ENCODE peak calls at places on chromosomes 5 and 9, in five cellular contexts. One of them, this sample, is unnamed.

GRCh38 chr5:173963867-173964429 is 25.0 kb upstream of the C5orf47 start:
- DNase-seq in uterus: no peak
- DNase-seq in GM13976: no peak
- DNase-seq in neural crest cell: peak; percentile 32
- DNase-seq in tibial nerve: no peak
- DNase-seq in this sample: no peak

GRCh38 chr9:75333624-75334023 is 245.3 kb downstream of the OSTF1 start:
- DNase-seq in uterus: no peak
- DNase-seq in tibial nerve: no peak
- DNase-seq in GM13976: no peak
- DNase-seq in neural crest cell: no peak
- DNase-seq in this sample: no peak

GRCh38 chr5:120624021-120624563 is 160.0 kb downstream of the PRR16 start:
- DNase-seq in tibial nerve: no peak
- DNase-seq in GM13976: no peak
- DNase-seq in uterus: no peak
- DNase-seq in neural crest cell: no peak
- DNase-seq in this sample: no peak

GRCh38 chr5:11069041-11069440 is 308.0 kb upstream of the DAP start:
- DNase-seq in neural crest cell: no peak
- DNase-seq in tibial nerve: no peak
- DNase-seq in GM13976: no peak
- DNase-seq in uterus: no peak
- DNase-seq in this sample: no peak

GRCh38 chr5:39395521-39395920 is 29.3 kb downstream of the DAB2 start:
- DNase-seq in neural crest cell: no peak
- DNase-seq in tibial nerve: no peak
- DNase-seq in uterus: no peak
- DNase-seq in GM13976: no peak
- DNase-seq in this sample: no peak

GRCh38 chr5:136590581-136590980 is 225.2 kb upstream of the TRPC7 start:
- DNase-seq in tibial nerve: no peak
- DNase-seq in neural crest cell: no peak
- DNase-seq in uterus: no peak
- DNase-seq in GM13976: no peak
- DNase-seq in this sample: no peak

GRCh38 chr5:1187950-1188334 is 13.5 kb upstream of the SLC6A19 start:
- DNase-seq in GM13976: no peak
- DNase-seq in uterus: no peak
- DNase-seq in tibial nerve: no peak
- DNase-seq in neural crest cell: no peak
- DNase-seq in this sample: no peak

GRCh38 chr5:5585751-5586341 is 163.4 kb downstream of the ICE1 start:
- DNase-seq in uterus: no peak
- DNase-seq in neural crest cell: no peak
- DNase-seq in tibial nerve: no peak
- DNase-seq in GM13976: no peak
- DNase-seq in this sample: no peak

GRCh38 chr5:91103353-91104061 is 279.6 kb downstream of the ARRDC3 start:
- DNase-seq in GM13976: no peak
- DNase-seq in tibial nerve: no peak
- DNase-seq in neural crest cell: no peak
- DNase-seq in uterus: no peak
- DNase-seq in this sample: no peak

GRCh38 chr5:175809531-175810121 is 61.8 kb upstream of the CPLX2 start:
- DNase-seq in tibial nerve: no peak
- DNase-seq in neural crest cell: no peak
- DNase-seq in uterus: no peak
- DNase-seq in GM13976: no peak
- DNase-seq in this sample: no peak

GRCh38 chr9:12882430-12882829 is 107.6 kb downstream of the LURAP1L start:
- DNase-seq in uterus: no peak
- DNase-seq in tibial nerve: no peak
- DNase-seq in neural crest cell: no peak
- DNase-seq in GM13976: no peak
- DNase-seq in this sample: no peak

GRCh38 chr5:97297063-97297715 is 114.1 kb upstream of the RIOK2 start:
- DNase-seq in neural crest cell: peak; percentile 23
- DNase-seq in tibial nerve: no peak
- DNase-seq in GM13976: peak; percentile 48
- DNase-seq in uterus: no peak
- DNase-seq in this sample: peak; percentile 27

GRCh38 chr5:103487253-103487652 is 75.3 kb downstream of the NUDT12 start:
- DNase-seq in uterus: no peak
- DNase-seq in GM13976: no peak
- DNase-seq in neural crest cell: no peak
- DNase-seq in tibial nerve: no peak
- DNase-seq in this sample: no peak

GRCh38 chr9:137606734-137607138 is 1.2 kb downstream of the ARRDC1 start:
- DNase-seq in GM13976: no peak
- DNase-seq in tibial nerve: no peak
- DNase-seq in neural crest cell: no peak
- DNase-seq in uterus: peak; percentile 32
- DNase-seq in this sample: no peak

GRCh38 chr9:14322211-14323082 is 8.5 kb upstream of the NFIB start:
- DNase-seq in tibial nerve: peak; percentile 82
- DNase-seq in neural crest cell: peak; percentile 82
- DNase-seq in uterus: peak; percentile 94
- DNase-seq in GM13976: peak; percentile 90
- DNase-seq in this sample: peak; percentile 82
- TF ChIP-seq CTCF in tibial nerve: peak; percentile 92
- TF ChIP-seq CTCF in neural crest cell: peak; percentile 62
- TF ChIP-seq CTCF in uterus: peak; percentile 39
- TF ChIP-seq CTCF in GM13976: no peak
- TF ChIP-seq CTCF in this sample: no peak

GRCh38 chr5:78555870-78556269 is 92.7 kb downstream of the LHFPL2 start:
- DNase-seq in tibial nerve: no peak
- DNase-seq in neural crest cell: no peak
- DNase-seq in uterus: no peak
- DNase-seq in GM13976: no peak
- DNase-seq in this sample: no peak
- TF ChIP-seq CTCF in tibial nerve: no peak
- TF ChIP-seq CTCF in neural crest cell: no peak
- TF ChIP-seq CTCF in uterus: no peak
- TF ChIP-seq CTCF in GM13976: no peak
- TF ChIP-seq CTCF in this sample: no peak

GRCh38 chr5:150293091-150293941 is 3.7 kb upstream of the CAMK2A start:
- DNase-seq in neural crest cell: no peak
- DNase-seq in uterus: no peak
- DNase-seq in tibial nerve: no peak
- DNase-seq in GM13976: no peak
- DNase-seq in this sample: no peak
- TF ChIP-seq CTCF in neural crest cell: no peak
- TF ChIP-seq CTCF in uterus: no peak
- TF ChIP-seq CTCF in tibial nerve: no peak
- TF ChIP-seq CTCF in GM13976: no peak
- TF ChIP-seq CTCF in this sample: no peak

GRCh38 chr5:169584998-169585451 is 1.5 kb downstream of the SPDL1 start:
- DNase-seq in neural crest cell: no peak
- DNase-seq in uterus: no peak
- DNase-seq in GM13976: no peak
- DNase-seq in tibial nerve: no peak
- DNase-seq in this sample: no peak
- TF ChIP-seq CTCF in neural crest cell: no peak
- TF ChIP-seq CTCF in uterus: no peak
- TF ChIP-seq CTCF in GM13976: no peak
- TF ChIP-seq CTCF in tibial nerve: no peak
- TF ChIP-seq CTCF in this sample: no peak

GRCh38 chr9:91395553-91396470 is 27.8 kb downstream of the NFIL3 start:
- DNase-seq in GM13976: peak; percentile 55
- DNase-seq in neural crest cell: no peak
- DNase-seq in tibial nerve: no peak
- DNase-seq in uterus: no peak
- DNase-seq in this sample: peak; percentile 45

GRCh38 chr9:91392435-91392834 is 30.7 kb upstream of the AUH start:
- DNase-seq in tibial nerve: no peak
- DNase-seq in GM13976: no peak
- DNase-seq in uterus: no peak
- DNase-seq in neural crest cell: no peak
- DNase-seq in this sample: no peak

GRCh38 chr9:91391426-91392217 is 29.9 kb upstream of the AUH start:
- DNase-seq in neural crest cell: no peak
- DNase-seq in uterus: no peak
- DNase-seq in tibial nerve: no peak
- DNase-seq in GM13976: no peak
- DNase-seq in this sample: no peak

DNA sequence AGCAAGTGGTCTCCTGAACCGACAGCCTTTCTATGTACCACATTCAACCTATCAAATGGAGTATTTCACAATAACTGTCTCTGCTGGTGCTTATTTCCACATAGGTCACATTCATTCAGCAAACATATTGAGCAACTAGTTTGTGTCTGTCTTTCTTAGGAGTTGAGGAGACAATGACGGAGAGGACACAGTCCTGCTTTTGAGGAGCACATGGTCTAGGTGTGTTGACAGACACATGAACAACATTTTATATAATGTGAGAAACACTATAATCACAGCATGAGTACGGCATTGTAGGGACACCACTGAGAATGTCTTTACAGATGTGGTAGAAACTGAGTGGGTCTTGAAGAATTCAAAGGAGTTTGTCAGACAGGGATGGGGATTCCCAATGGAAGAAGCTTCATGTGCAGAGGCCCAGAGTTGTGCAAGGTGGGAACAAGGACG is 28.5 kb downstream of the NFIL3 start:
- DNase-seq in tibial nerve: no peak
- DNase-seq in uterus: no peak
- DNase-seq in GM13976: no peak
- DNase-seq in neural crest cell: no peak
- DNase-seq in this sample: no peak
- TF ChIP-seq CTCF in tibial nerve: no peak
- TF ChIP-seq CTCF in uterus: no peak
- TF ChIP-seq CTCF in GM13976: no peak
- TF ChIP-seq CTCF in neural crest cell: no peak
- TF ChIP-seq CTCF in this sample: no peak

DNA sequence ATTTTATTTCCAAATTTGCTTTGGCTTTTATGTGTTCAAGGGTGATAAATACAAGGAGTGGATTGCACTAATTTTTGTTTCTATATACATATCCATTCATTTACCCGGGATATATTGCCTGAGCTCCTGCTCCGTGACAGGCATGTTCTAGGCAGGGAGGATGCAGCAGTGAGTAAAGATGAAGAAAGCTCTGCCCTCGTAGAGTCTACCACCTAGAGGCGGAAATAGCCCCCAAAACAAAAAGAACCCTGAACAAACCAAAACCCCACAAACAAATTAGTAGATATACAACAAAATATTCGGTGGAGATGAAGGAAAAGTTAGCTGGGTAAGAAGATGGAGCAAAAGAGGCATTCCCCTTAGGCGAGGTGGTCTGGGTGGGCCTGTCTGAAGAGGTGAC is 164.0 kb downstream of the MACROH2A1 start:
- DNase-seq in uterus: no peak
- DNase-seq in tibial nerve: no peak
- DNase-seq in neural crest cell: no peak
- DNase-seq in GM13976: no peak
- DNase-seq in this sample: no peak
- TF ChIP-seq CTCF in uterus: no peak
- TF ChIP-seq CTCF in tibial nerve: no peak
- TF ChIP-seq CTCF in neural crest cell: no peak
- TF ChIP-seq CTCF in GM13976: no peak
- TF ChIP-seq CTCF in this sample: no peak

GRCh38 chr5:113804264-113804663 is 290.8 kb downstream of the YTHDC2 start:
- DNase-seq in GM13976: no peak
- DNase-seq in neural crest cell: no peak
- DNase-seq in tibial nerve: no peak
- DNase-seq in uterus: no peak
- DNase-seq in this sample: no peak

GRCh38 chr5:113806823-113807222 is 293.3 kb downstream of the YTHDC2 start:
- DNase-seq in tibial nerve: peak; percentile 12
- DNase-seq in GM13976: no peak
- DNase-seq in neural crest cell: no peak
- DNase-seq in uterus: peak; percentile 22
- DNase-seq in this sample: no peak

GRCh38 chr5:113804943-113805342 is 291.4 kb downstream of the YTHDC2 start:
- DNase-seq in GM13976: no peak
- DNase-seq in neural crest cell: no peak
- DNase-seq in uterus: no peak
- DNase-seq in tibial nerve: no peak
- DNase-seq in this sample: no peak

GRCh38 chr5:113807384-113808053 is 294.0 kb downstream of the YTHDC2 start:
- DNase-seq in GM13976: no peak
- DNase-seq in neural crest cell: no peak
- DNase-seq in uterus: peak; percentile 45
- DNase-seq in tibial nerve: no peak
- DNase-seq in this sample: no peak

GRCh38 chr5:113806250-113806649 is 292.8 kb downstream of the YTHDC2 start:
- DNase-seq in tibial nerve: no peak
- DNase-seq in uterus: no peak
- DNase-seq in neural crest cell: no peak
- DNase-seq in GM13976: no peak
- DNase-seq in this sample: no peak
- TF ChIP-seq CTCF in tibial nerve: peak; percentile 14
- TF ChIP-seq CTCF in uterus: peak; percentile 26
- TF ChIP-seq CTCF in neural crest cell: peak; percentile 71
- TF ChIP-seq CTCF in GM13976: no peak
- TF ChIP-seq CTCF in this sample: no peak

DNA sequence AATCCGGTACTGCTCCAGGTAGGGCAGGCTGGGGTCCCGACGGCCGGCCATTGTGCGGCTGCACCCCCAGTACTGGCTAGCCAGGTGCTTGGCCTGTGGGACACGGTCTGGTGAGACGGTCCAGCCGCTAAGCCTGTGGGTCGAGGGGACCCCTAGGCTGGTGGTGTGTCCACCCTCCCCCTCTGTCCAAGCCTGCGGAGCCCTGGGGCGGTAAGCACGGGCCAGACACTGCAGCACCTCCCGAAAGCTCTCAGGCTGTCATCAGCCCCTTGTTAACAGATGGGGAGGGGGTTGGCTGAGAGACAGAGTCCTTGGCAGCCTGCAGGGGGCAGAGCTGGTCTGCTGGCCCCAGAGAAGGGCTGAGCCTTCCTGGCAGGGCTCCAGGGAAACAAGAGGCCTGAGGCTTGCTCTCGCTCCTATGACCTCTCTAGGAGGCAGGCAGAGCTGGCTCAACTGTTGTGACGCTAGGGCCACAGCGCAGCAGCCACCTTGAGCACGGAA is 11.8 kb upstream of the MRNIP start:
- DNase-seq in tibial nerve: peak; percentile 41
- DNase-seq in uterus: peak; percentile 62
- DNase-seq in neural crest cell: no peak
- DNase-seq in GM13976: no peak
- DNase-seq in this sample: peak; percentile 20
- TF ChIP-seq CTCF in tibial nerve: no peak
- TF ChIP-seq CTCF in uterus: no peak
- TF ChIP-seq CTCF in neural crest cell: peak; percentile 54
- TF ChIP-seq CTCF in GM13976: no peak
- TF ChIP-seq CTCF in this sample: peak; percentile 37

GRCh38 chr9:33166263-33167083 is 663 bp downstream of the B4GALT1 start:
- DNase-seq in tibial nerve: peak; percentile 28
- DNase-seq in neural crest cell: peak; percentile 38
- DNase-seq in GM13976: no peak
- DNase-seq in uterus: no peak
- DNase-seq in this sample: peak; percentile 35
- TF ChIP-seq CTCF in tibial nerve: no peak
- TF ChIP-seq CTCF in neural crest cell: no peak
- TF ChIP-seq CTCF in GM13976: no peak
- TF ChIP-seq CTCF in uterus: no peak
- TF ChIP-seq CTCF in this sample: no peak

This sample was measured in activated CD8-positive, alpha-beta T cell treated with anti-CD3 and anti-CD28 coated beads for 36 hours.